ENCODE peak calls at places on chromosomes 11 and 22, in five cellular contexts. F, X, C, M and S are unnamed samples.

GRCh38 chr11:20388096-20389055 is 860 bp downstream of the PRMT3 start:
- DNase-seq in F (peak), X (no peak), C (peak), M (no peak), S (no peak)

GRCh38 chr11:8067929-8068575 is 13.0 kb upstream of the TUB start:
- DNase-seq in F (no peak), X (no peak), C (no peak), M (no peak), S (no peak)

GRCh38 chr11:115677190-115677589 is 173.0 kb upstream of the CADM1 start:
- DNase-seq in F (no peak), X (no peak), C (no peak), M (no peak), S (no peak)

GRCh38 chr11:46315033-46315738 is 32.1 kb upstream of the DGKZ start:
- DNase-seq in F (peak), X (peak), C (peak), M (peak), S (no peak)

GRCh38 chr11:110522456-110522855 is 92.7 kb downstream of the FDX1 start:
- DNase-seq in F (no peak), X (no peak), C (no peak), M (no peak), S (no peak)

GRCh38 chr11:126426126-126426525 is 70.6 kb downstream of the ST3GAL4 start:
- DNase-seq in F (no peak), X (peak), C (peak), M (no peak), S (no peak)

GRCh38 chr11:19605500-19606371 is 106.9 kb upstream of the NAV2 start:
- DNase-seq in F (peak), X (no peak), C (no peak), M (no peak), S (no peak)

GRCh38 chr11:33636104-33636503 is 64.5 kb downstream of the C11orf91 start:
- DNase-seq in F (peak), X (peak), C (peak), M (no peak), S (no peak)

GRCh38 chr11:125946712-125947418 is 1.0 kb downstream of the VSIG10L2 start:
- DNase-seq in F (no peak), X (no peak), C (no peak), M (no peak), S (no peak)

GRCh38 chr11:117492578-117493251 is 165.1 kb downstream of the CEP164 start:
- DNase-seq in F (no peak), X (no peak), C (no peak), M (no peak), S (no peak)

GRCh38 chr11:13210424-13210823 is 67.2 kb upstream of the BMAL1 start:
- DNase-seq in F (peak), X (peak), C (peak), M (peak), S (peak)

GRCh38 chr11:2300936-2301630 is 635 bp downstream of the C11orf21 start:
- DNase-seq in F (no peak), X (no peak), C (no peak), M (no peak), S (no peak)

GRCh38 chr11:2302280-2302843 is 549 bp downstream of the TSPAN32 start:
- DNase-seq in F (no peak), X (no peak), C (no peak), M (no peak), S (no peak)

GRCh38 chr11:2300290-2300935 is 1.3 kb downstream of the C11orf21 start:
- DNase-seq in F (no peak), X (no peak), C (no peak), M (no peak), S (no peak)

GRCh38 chr11:2302844-2303626 is 1.2 kb downstream of the TSPAN32 start:
- DNase-seq in F (no peak), X (no peak), C (no peak), M (no peak), S (no peak)

GRCh38 chr11:2301631-2302272 is at the start of the genes C11orf21 and TSPAN32:
- DNase-seq in F (no peak), X (no peak), C (peak), M (no peak), S (no peak)
- TF ChIP-seq CTCF in F (no peak), X (no peak), C (no peak), M (no peak), S (no peak)

GRCh38 chr11:64556044-64556720 is 34.8 kb upstream of the SLC22A12 start:
- DNase-seq in F (no peak), X (no peak), C (no peak), M (no peak), S (no peak)
- H3K4me3 ChIP-seq in F (no peak), X (no peak), C (no peak), M (no peak), S (no peak)

GRCh38 chr22:22913989-22914388 is 26.4 kb downstream of the IGLL5 start:
- DNase-seq in F (no peak), X (no peak), C (no peak), M (no peak), S (no peak)
- TF ChIP-seq CTCF in F (no peak), X (no peak), C (no peak), M (no peak), S (no peak)

DNA sequence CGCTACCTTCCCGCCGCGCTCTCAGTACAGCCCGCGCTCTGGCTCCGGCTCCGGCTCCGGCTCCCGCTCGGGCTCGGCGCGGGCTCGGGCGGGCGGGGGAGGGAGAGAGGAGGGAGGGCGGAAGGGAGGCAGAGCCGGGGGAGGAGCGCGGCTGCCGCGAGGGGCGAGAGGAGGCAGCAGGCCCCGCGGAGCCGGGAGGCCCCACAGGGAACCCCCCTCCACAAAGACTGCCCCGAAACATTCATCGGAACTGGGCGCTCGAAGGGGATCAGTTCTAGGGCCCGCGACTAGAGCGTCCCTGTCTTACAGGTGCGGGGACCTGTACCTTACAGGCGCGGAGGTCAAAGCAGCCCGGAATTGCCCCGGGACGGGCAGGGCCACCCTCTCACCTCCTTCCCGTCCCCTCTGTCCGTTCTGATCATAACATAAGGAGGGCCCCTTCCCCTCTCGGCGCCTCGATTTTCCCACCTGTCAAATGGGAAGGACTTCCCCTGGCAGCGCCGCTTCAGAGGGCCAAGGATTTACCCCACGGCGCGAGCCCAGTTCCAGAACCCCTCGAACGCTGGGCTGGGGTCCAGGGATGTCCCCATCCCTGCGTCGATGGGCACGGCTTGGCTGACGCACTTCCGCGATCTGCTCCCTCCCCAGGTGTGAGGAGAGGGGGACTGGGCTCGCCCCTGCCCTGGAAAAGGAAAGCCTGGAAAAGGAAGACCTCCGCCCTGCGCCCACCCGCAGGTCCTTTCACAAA is at the start of gene SHISA8:
- DNase-seq in F (peak), X (peak), C (peak), M (no peak), S (no peak)
- H3K4me3 ChIP-seq in F (no peak), X (no peak), C (peak), M (peak), S (no peak)

DNA sequence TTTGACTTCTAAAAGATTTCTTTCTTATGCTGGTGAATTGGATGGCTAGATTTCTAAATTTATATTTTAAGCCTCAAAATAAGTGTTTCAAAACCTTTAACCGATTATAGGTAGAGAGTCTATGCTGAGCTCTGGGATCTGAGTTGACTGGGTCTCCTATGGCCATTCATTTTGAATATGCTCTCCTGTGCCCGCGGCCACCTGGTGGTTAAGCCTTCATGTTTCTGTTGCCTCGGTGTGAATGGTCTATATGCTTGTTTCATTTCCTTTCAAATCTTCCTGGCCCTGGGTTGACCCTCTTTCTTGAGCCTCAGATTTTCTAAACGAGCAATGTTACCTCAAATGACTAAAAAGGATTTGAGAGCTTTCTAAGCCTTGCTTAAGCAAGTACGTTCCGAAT is 789.3 kb upstream of the KIRREL3 start:
- DNase-seq in F (no peak), X (peak), C (peak), M (no peak), S (no peak)
- TF ChIP-seq CTCF in F (no peak), X (peak), C (peak), M (no peak), S (peak)

GRCh38 chr11:128585498-128586238 is 1.7 kb downstream of the ETS1 start:
- DNase-seq in F (no peak), X (no peak), C (no peak), M (no peak), S (no peak)
- H3K4me3 ChIP-seq in F (no peak), X (no peak), C (no peak), M (no peak), S (no peak)

GRCh38 chr11:65915821-65916251 is 3.0 kb downstream of the C11orf68 start:
- DNase-seq in F (peak), X (peak), C (peak), M (peak), S (peak)

GRCh38 chr11:65915101-65915820 is 3.6 kb downstream of the C11orf68 start:
- DNase-seq in F (no peak), X (no peak), C (no peak), M (no peak), S (no peak)

GRCh38 chr11:65907878-65908277 is 7.7 kb upstream of the FOSL1 start:
- DNase-seq in F (no peak), X (no peak), C (no peak), M (no peak), S (no peak)

GRCh38 chr11:65912840-65913239 is 6.0 kb downstream of the C11orf68 start:
- DNase-seq in F (peak), X (peak), C (peak), M (no peak), S (no peak)

GRCh38 chr11:65911682-65912568 is 6.9 kb downstream of the C11orf68 start:
- DNase-seq in F (peak), X (peak), C (peak), M (peak), S (no peak)
- TF ChIP-seq CTCF in F (peak), X (peak), C (peak), M (no peak), S (peak)

DNA sequence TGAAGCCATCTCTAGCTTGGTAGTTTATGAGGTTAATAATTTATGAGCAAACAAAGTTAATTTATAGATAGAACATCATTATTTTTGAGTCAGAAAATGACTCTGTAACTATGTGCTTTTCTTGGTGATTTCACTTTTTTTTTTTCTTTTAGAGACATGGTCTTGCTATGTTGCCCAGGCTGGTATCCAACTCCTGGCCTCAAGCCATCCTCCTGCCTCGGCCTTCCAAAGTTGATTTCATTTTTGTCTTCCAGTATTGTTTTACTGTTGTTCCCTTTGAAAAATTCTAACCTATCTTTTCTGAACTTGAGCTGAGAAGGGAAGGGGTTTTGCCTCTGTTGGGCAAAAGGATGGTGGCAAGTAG is 706 bp upstream of the CXCR5 start:
- DNase-seq in F (no peak), X (no peak), C (no peak), M (no peak), S (no peak)
- H3K4me3 ChIP-seq in F (no peak), X (no peak), C (no peak), M (no peak), S (no peak)

DNA sequence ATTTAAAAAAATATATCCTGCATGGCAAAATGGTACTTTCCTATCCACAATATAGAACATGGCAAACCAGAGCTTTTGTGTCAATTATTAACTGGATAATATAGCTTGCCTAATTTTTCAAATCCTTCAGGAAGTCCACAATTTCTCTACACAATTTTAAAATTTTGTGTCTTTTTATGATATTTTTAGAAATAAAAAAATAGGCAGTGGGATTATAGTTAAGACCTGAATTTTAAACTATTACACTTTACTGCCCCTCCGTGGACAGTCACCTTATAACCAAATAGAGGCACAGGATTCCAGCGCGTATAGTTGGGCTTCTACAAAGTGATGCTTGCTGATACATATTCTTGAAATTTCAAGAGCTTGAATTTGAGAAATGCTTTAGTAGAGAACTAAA is 2.1 kb upstream of the DMC1 start:
- DNase-seq in F (peak), X (peak), C (peak), M (peak), S (no peak)
- TF ChIP-seq CTCF in F (peak), X (peak), C (peak), M (peak), S (peak)